ENCODE peak calls at places on chromosome X, in six cellular contexts. One of them, this sample, is unnamed.

GRCh38 chrX:120457766-120458180 is 11.3 kb downstream of the LAMP2 start:
- DNase-seq in RWPE1: peak; percentile 67
- DNase-seq in Calu3: no peak
- DNase-seq in heart left ventricle: no peak
- DNase-seq in T-helper 1 cell: no peak
- DNase-seq in tibial artery: no peak
- DNase-seq in this sample: no peak

GRCh38 chrX:114047558-114047957 is 536.3 kb upstream of the HTR2C start:
- DNase-seq in RWPE1: no peak
- DNase-seq in Calu3: no peak
- DNase-seq in heart left ventricle: no peak
- DNase-seq in T-helper 1 cell: no peak
- DNase-seq in tibial artery: no peak
- DNase-seq in this sample: no peak

GRCh38 chrX:108285361-108285760 is 152.9 kb downstream of the COL4A6 start:
- DNase-seq in RWPE1: no peak
- DNase-seq in Calu3: no peak
- DNase-seq in heart left ventricle: no peak
- DNase-seq in T-helper 1 cell: no peak
- DNase-seq in tibial artery: no peak
- DNase-seq in this sample: no peak

GRCh38 chrX:56788229-56788628 is 59.2 kb downstream of the NBDY start:
- DNase-seq in RWPE1: no peak
- DNase-seq in Calu3: no peak
- DNase-seq in heart left ventricle: no peak
- DNase-seq in T-helper 1 cell: no peak
- DNase-seq in tibial artery: no peak
- DNase-seq in this sample: peak; percentile 36

GRCh38 chrX:135114392-135114791 is 5.9 kb downstream of the ETDB start:
- DNase-seq in RWPE1: no peak
- DNase-seq in Calu3: peak; percentile 29
- DNase-seq in heart left ventricle: no peak
- DNase-seq in T-helper 1 cell: no peak
- DNase-seq in tibial artery: no peak
- DNase-seq in this sample: no peak

GRCh38 chrX:64571011-64571410 is 175.8 kb upstream of the MTMR8 start:
- DNase-seq in RWPE1: no peak
- DNase-seq in Calu3: no peak
- DNase-seq in heart left ventricle: no peak
- DNase-seq in T-helper 1 cell: no peak
- DNase-seq in tibial artery: no peak
- DNase-seq in this sample: no peak

GRCh38 chrX:103828529-103828928 is 3.5 kb downstream of the RAB9B start:
- DNase-seq in RWPE1: no peak
- DNase-seq in Calu3: no peak
- DNase-seq in heart left ventricle: peak; percentile 18
- DNase-seq in T-helper 1 cell: no peak
- DNase-seq in tibial artery: no peak
- DNase-seq in this sample: no peak

GRCh38 chrX:70494441-70494840 is 49.8 kb downstream of the DLG3 start:
- DNase-seq in RWPE1: no peak
- DNase-seq in Calu3: no peak
- DNase-seq in heart left ventricle: no peak
- DNase-seq in T-helper 1 cell: no peak
- DNase-seq in tibial artery: no peak
- DNase-seq in this sample: no peak

GRCh38 chrX:51395807-51396728 is 63.4 kb downstream of the NUDT10 start:
- DNase-seq in RWPE1: no peak
- DNase-seq in Calu3: no peak
- DNase-seq in heart left ventricle: no peak
- DNase-seq in T-helper 1 cell: peak; percentile 47
- DNase-seq in tibial artery: no peak
- DNase-seq in this sample: peak; percentile 62

GRCh38 chrX:39822133-39822748 is 275.5 kb downstream of the BCOR start:
- DNase-seq in RWPE1: no peak
- DNase-seq in Calu3: no peak
- DNase-seq in heart left ventricle: no peak
- DNase-seq in T-helper 1 cell: no peak
- DNase-seq in tibial artery: no peak
- DNase-seq in this sample: no peak

GRCh38 chrX:49710744-49711319 is 15.0 kb upstream of the PAGE1 start:
- DNase-seq in RWPE1: no peak
- DNase-seq in Calu3: no peak
- DNase-seq in heart left ventricle: no peak
- DNase-seq in T-helper 1 cell: no peak
- DNase-seq in tibial artery: no peak
- DNase-seq in this sample: no peak

GRCh38 chrX:107747596-107748161 is 27.9 kb downstream of the TSC22D3 start:
- DNase-seq in RWPE1: peak; percentile 82
- DNase-seq in Calu3: peak; percentile 9
- DNase-seq in heart left ventricle: no peak
- DNase-seq in T-helper 1 cell: no peak
- DNase-seq in tibial artery: peak; percentile 31
- DNase-seq in this sample: no peak

GRCh38 chrX:23493941-23494374 is 159.3 kb downstream of the PTCHD1 start:
- DNase-seq in RWPE1: peak; percentile 11
- DNase-seq in Calu3: peak; percentile 80
- DNase-seq in heart left ventricle: no peak
- DNase-seq in T-helper 1 cell: no peak
- DNase-seq in tibial artery: no peak
- DNase-seq in this sample: no peak

GRCh38 chrX:113929004-113929403 is 654.9 kb upstream of the HTR2C start:
- DNase-seq in RWPE1: peak; percentile 18
- DNase-seq in Calu3: peak; percentile 35
- DNase-seq in heart left ventricle: no peak
- DNase-seq in T-helper 1 cell: no peak
- DNase-seq in tibial artery: no peak
- DNase-seq in this sample: no peak

GRCh38 chrX:34382416-34382815 is 250.3 kb upstream of the FAM47A start:
- DNase-seq in RWPE1: no peak
- DNase-seq in Calu3: peak; percentile 6
- DNase-seq in heart left ventricle: no peak
- DNase-seq in T-helper 1 cell: no peak
- DNase-seq in tibial artery: no peak
- DNase-seq in this sample: no peak

GRCh38 chrX:41559235-41559634 is 112.1 kb downstream of the NYX start:
- DNase-seq in RWPE1: no peak
- DNase-seq in Calu3: no peak
- DNase-seq in heart left ventricle: no peak
- DNase-seq in T-helper 1 cell: no peak
- DNase-seq in tibial artery: no peak
- DNase-seq in this sample: no peak

GRCh38 chrX:39133971-39134370 is 332.7 kb downstream of the MID1IP1 start:
- DNase-seq in RWPE1: no peak
- DNase-seq in Calu3: peak; percentile 36
- DNase-seq in heart left ventricle: no peak
- DNase-seq in T-helper 1 cell: no peak
- DNase-seq in tibial artery: no peak
- DNase-seq in this sample: no peak

GRCh38 chrX:7385131-7385530 is 237.2 kb upstream of the PUDP start:
- DNase-seq in RWPE1: no peak
- DNase-seq in Calu3: no peak
- DNase-seq in heart left ventricle: no peak
- DNase-seq in T-helper 1 cell: no peak
- DNase-seq in tibial artery: no peak
- DNase-seq in this sample: no peak

GRCh38 chrX:63751481-63751880 is 33.5 kb downstream of the ARHGEF9 start:
- DNase-seq in RWPE1: no peak
- DNase-seq in Calu3: no peak
- DNase-seq in heart left ventricle: no peak
- DNase-seq in T-helper 1 cell: no peak
- DNase-seq in tibial artery: no peak
- DNase-seq in this sample: no peak

GRCh38 chrX:11460347-11460746 is 167.1 kb downstream of the AMELX start:
- DNase-seq in RWPE1: no peak
- DNase-seq in Calu3: no peak
- DNase-seq in heart left ventricle: no peak
- DNase-seq in T-helper 1 cell: no peak
- DNase-seq in tibial artery: no peak
- DNase-seq in this sample: no peak

GRCh38 chrX:99703467-99703866 is 706.6 kb downstream of the PCDH19 start:
- DNase-seq in RWPE1: no peak
- DNase-seq in Calu3: no peak
- DNase-seq in heart left ventricle: no peak
- DNase-seq in T-helper 1 cell: no peak
- DNase-seq in tibial artery: no peak
- DNase-seq in this sample: no peak

GRCh38 chrX:40189018-40189417 is 91.3 kb upstream of the BCOR start:
- DNase-seq in RWPE1: no peak
- DNase-seq in Calu3: no peak
- DNase-seq in heart left ventricle: no peak
- DNase-seq in T-helper 1 cell: no peak
- DNase-seq in tibial artery: no peak
- DNase-seq in this sample: no peak

GRCh38 chrX:136115909-136116297 is 31.4 kb upstream of the FHL1 start:
- DNase-seq in RWPE1: no peak
- DNase-seq in Calu3: no peak
- DNase-seq in heart left ventricle: no peak
- DNase-seq in T-helper 1 cell: no peak
- DNase-seq in tibial artery: no peak
- DNase-seq in this sample: no peak

GRCh38 chrX:24574743-24575142 is 72.4 kb downstream of the PCYT1B start:
- DNase-seq in RWPE1: no peak
- DNase-seq in Calu3: no peak
- DNase-seq in heart left ventricle: no peak
- DNase-seq in T-helper 1 cell: no peak
- DNase-seq in tibial artery: no peak
- DNase-seq in this sample: no peak

GRCh38 chrX:15468036-15468435 is 25.1 kb downstream of the PIR start:
- DNase-seq in RWPE1: peak; percentile 12
- DNase-seq in Calu3: no peak
- DNase-seq in heart left ventricle: no peak
- DNase-seq in T-helper 1 cell: no peak
- DNase-seq in tibial artery: peak; percentile 22
- DNase-seq in this sample: no peak

This sample was measured in sigmoid colon.